ENCODE peak calls at places on chromosome 22, in six cellular contexts. One of them, this sample, is unnamed.

GRCh38 chr22:22924369-22925145 is 36.9 kb downstream of the IGLL5 start:
- DNase-seq in IMR-90: no peak
- DNase-seq in Peyer's patch: no peak
- DNase-seq in stomach: no peak
- DNase-seq in esophagus squamous epithelium: no peak
- DNase-seq in tibial artery: no peak
- DNase-seq in this sample: no peak

GRCh38 chr22:20237480-20238440 is 30.4 kb downstream of the RTN4R start:
- DNase-seq in IMR-90: no peak
- DNase-seq in Peyer's patch: peak; percentile 53
- DNase-seq in stomach: no peak
- DNase-seq in esophagus squamous epithelium: no peak
- DNase-seq in tibial artery: no peak
- DNase-seq in this sample: no peak

GRCh38 chr22:30832407-30832987 is 136.1 kb downstream of the MORC2 start:
- DNase-seq in IMR-90: no peak
- DNase-seq in Peyer's patch: peak; percentile 18
- DNase-seq in stomach: no peak
- DNase-seq in esophagus squamous epithelium: no peak
- DNase-seq in tibial artery: no peak
- DNase-seq in this sample: no peak

GRCh38 chr22:30870451-30871345 is 97.9 kb downstream of the MORC2 start:
- DNase-seq in IMR-90: no peak
- DNase-seq in Peyer's patch: peak; percentile 33
- DNase-seq in stomach: no peak
- DNase-seq in esophagus squamous epithelium: no peak
- DNase-seq in tibial artery: peak; percentile 13
- DNase-seq in this sample: no peak

GRCh38 chr22:23542933-23543332 is 37.2 kb downstream of the IGLL1 start:
- DNase-seq in IMR-90: peak; percentile 49
- DNase-seq in Peyer's patch: no peak
- DNase-seq in stomach: no peak
- DNase-seq in esophagus squamous epithelium: no peak
- DNase-seq in tibial artery: no peak
- DNase-seq in this sample: no peak

GRCh38 chr22:22242488-22242887 is 2.1 kb upstream of the VPREB1 start:
- DNase-seq in IMR-90: no peak
- DNase-seq in Peyer's patch: no peak
- DNase-seq in stomach: no peak
- DNase-seq in esophagus squamous epithelium: no peak
- DNase-seq in tibial artery: no peak
- DNase-seq in this sample: no peak

GRCh38 chr22:24060375-24060788 is 49.3 kb downstream of the CABIN1 start:
- DNase-seq in IMR-90: peak; percentile 96
- DNase-seq in Peyer's patch: no peak
- DNase-seq in stomach: peak; percentile 45
- DNase-seq in esophagus squamous epithelium: no peak
- DNase-seq in tibial artery: peak; percentile 76
- DNase-seq in this sample: no peak

GRCh38 chr22:38751422-38752346 is 4.1 kb downstream of the SUN2 start:
- DNase-seq in IMR-90: no peak
- DNase-seq in Peyer's patch: peak; percentile 95
- DNase-seq in stomach: peak; percentile 63
- DNase-seq in esophagus squamous epithelium: peak; percentile 41
- DNase-seq in tibial artery: peak; percentile 54
- DNase-seq in this sample: peak; percentile 59

GRCh38 chr22:17431179-17431578 is 61.9 kb downstream of the CECR2 start:
- DNase-seq in IMR-90: no peak
- DNase-seq in Peyer's patch: no peak
- DNase-seq in stomach: no peak
- DNase-seq in esophagus squamous epithelium: no peak
- DNase-seq in tibial artery: no peak
- DNase-seq in this sample: no peak

GRCh38 chr22:33354928-33355327 is 296.7 kb upstream of the SYN3 start:
- DNase-seq in IMR-90: peak; percentile 35
- DNase-seq in Peyer's patch: no peak
- DNase-seq in stomach: no peak
- DNase-seq in esophagus squamous epithelium: no peak
- DNase-seq in tibial artery: no peak
- DNase-seq in this sample: no peak

GRCh38 chr22:40421082-40421350 is 50.6 kb downstream of the SGSM3 start:
- DNase-seq in IMR-90: no peak
- DNase-seq in Peyer's patch: no peak
- DNase-seq in stomach: no peak
- DNase-seq in esophagus squamous epithelium: no peak
- DNase-seq in tibial artery: no peak
- DNase-seq in this sample: no peak

GRCh38 chr22:40417881-40418280 is 47.5 kb downstream of the SGSM3 start:
- DNase-seq in IMR-90: no peak
- DNase-seq in Peyer's patch: no peak
- DNase-seq in stomach: no peak
- DNase-seq in esophagus squamous epithelium: no peak
- DNase-seq in tibial artery: no peak
- DNase-seq in this sample: no peak

GRCh38 chr22:40420341-40421081 is 50.1 kb downstream of the SGSM3 start:
- DNase-seq in IMR-90: no peak
- DNase-seq in Peyer's patch: no peak
- DNase-seq in stomach: no peak
- DNase-seq in esophagus squamous epithelium: no peak
- DNase-seq in tibial artery: no peak
- DNase-seq in this sample: no peak

GRCh38 chr22:40418366-40419201 is 48.2 kb downstream of the SGSM3 start:
- DNase-seq in IMR-90: peak; percentile 56
- DNase-seq in Peyer's patch: no peak
- DNase-seq in stomach: no peak
- DNase-seq in esophagus squamous epithelium: no peak
- DNase-seq in tibial artery: no peak
- DNase-seq in this sample: no peak

DNA sequence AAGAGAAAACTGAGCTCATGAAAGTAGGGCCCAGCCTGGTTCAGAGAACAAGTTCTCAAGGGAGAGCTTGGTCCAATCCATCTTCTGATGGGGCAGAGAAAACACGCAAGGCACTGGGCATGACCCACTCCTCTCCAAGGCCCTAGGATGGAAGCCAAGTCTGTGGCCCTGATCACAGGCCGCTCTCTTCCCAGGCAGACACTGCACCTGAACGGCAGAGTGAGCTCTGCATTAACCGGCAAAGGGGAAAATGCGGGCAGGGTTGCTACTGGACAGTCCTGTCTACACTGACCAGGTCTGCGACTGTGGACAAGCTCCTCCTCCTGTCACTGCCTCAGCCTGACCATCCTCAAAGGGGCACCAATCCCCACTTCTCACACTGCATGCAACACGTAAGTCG is 49.3 kb downstream of the SGSM3 start:
- DNase-seq in IMR-90: no peak
- DNase-seq in Peyer's patch: no peak
- DNase-seq in stomach: no peak
- DNase-seq in esophagus squamous epithelium: no peak
- DNase-seq in tibial artery: no peak
- DNase-seq in this sample: no peak
- H3K4me1 ChIP-seq in IMR-90: peaks cover 5% of the 10 kb centered on the region
- H3K4me1 ChIP-seq in Peyer's patch: no peaks in the 10 kb centered on the region
- H3K4me1 ChIP-seq in stomach: peaks cover 18% of the 10 kb centered on the region
- H3K4me1 ChIP-seq in esophagus squamous epithelium: peaks cover 6% of the 10 kb centered on the region
- H3K4me1 ChIP-seq in tibial artery: peaks cover under 1% of the 10 kb centered on the region
- H3K4me1 ChIP-seq in this sample: no peaks in the 10 kb centered on the region

GRCh38 chr22:46224044-46224746 is 25.9 kb downstream of the CDPF1 start:
- DNase-seq in IMR-90: no peak
- DNase-seq in Peyer's patch: no peak
- DNase-seq in stomach: no peak
- DNase-seq in esophagus squamous epithelium: no peak
- DNase-seq in tibial artery: no peak
- DNase-seq in this sample: no peak

GRCh38 chr22:46220921-46221320 is 29.2 kb downstream of the CDPF1 start:
- DNase-seq in IMR-90: peak; percentile 13
- DNase-seq in Peyer's patch: no peak
- DNase-seq in stomach: no peak
- DNase-seq in esophagus squamous epithelium: no peak
- DNase-seq in tibial artery: no peak
- DNase-seq in this sample: no peak

GRCh38 chr22:46225631-46226030 is 24.5 kb downstream of the CDPF1 start:
- DNase-seq in IMR-90: no peak
- DNase-seq in Peyer's patch: no peak
- DNase-seq in stomach: no peak
- DNase-seq in esophagus squamous epithelium: no peak
- DNase-seq in tibial artery: no peak
- DNase-seq in this sample: no peak

GRCh38 chr22:46226577-46226976 is 23.5 kb downstream of the CDPF1 start:
- DNase-seq in IMR-90: no peak
- DNase-seq in Peyer's patch: no peak
- DNase-seq in stomach: no peak
- DNase-seq in esophagus squamous epithelium: no peak
- DNase-seq in tibial artery: no peak
- DNase-seq in this sample: no peak

DNA sequence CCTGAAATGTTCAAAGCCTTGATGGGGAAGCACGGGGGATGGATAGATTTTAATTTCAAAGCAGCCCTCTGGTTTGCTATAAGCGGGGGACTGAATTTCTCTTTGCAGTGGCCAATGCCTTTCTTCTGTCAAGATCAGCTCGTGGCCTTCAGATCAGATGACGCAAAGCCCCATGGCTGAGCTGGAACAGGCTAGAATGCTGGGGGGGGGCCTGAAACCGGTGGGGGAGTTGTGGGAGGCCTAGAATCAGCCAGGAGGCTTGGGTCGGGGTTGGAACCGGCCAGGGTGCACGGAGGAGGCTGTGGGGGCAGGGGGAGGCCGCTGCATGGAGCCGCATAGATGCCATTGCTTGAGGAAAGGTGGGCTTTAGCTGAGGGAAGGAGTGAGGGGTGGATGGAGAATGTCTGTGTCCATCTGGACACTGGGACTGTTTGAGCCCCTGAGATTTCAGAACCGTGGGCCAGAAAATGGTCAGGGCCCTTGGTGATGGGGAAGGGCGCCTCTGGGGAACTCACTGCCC is 25.3 kb downstream of the CDPF1 start:
- DNase-seq in IMR-90: no peak
- DNase-seq in Peyer's patch: no peak
- DNase-seq in stomach: no peak
- DNase-seq in esophagus squamous epithelium: no peak
- DNase-seq in tibial artery: no peak
- DNase-seq in this sample: no peak
- TF ChIP-seq CTCF in IMR-90: no peak
- TF ChIP-seq CTCF in Peyer's patch: no peak
- TF ChIP-seq CTCF in stomach: no peak
- TF ChIP-seq CTCF in esophagus squamous epithelium: no peak
- TF ChIP-seq CTCF in tibial artery: no peak
- TF ChIP-seq CTCF in this sample: no peak

DNA sequence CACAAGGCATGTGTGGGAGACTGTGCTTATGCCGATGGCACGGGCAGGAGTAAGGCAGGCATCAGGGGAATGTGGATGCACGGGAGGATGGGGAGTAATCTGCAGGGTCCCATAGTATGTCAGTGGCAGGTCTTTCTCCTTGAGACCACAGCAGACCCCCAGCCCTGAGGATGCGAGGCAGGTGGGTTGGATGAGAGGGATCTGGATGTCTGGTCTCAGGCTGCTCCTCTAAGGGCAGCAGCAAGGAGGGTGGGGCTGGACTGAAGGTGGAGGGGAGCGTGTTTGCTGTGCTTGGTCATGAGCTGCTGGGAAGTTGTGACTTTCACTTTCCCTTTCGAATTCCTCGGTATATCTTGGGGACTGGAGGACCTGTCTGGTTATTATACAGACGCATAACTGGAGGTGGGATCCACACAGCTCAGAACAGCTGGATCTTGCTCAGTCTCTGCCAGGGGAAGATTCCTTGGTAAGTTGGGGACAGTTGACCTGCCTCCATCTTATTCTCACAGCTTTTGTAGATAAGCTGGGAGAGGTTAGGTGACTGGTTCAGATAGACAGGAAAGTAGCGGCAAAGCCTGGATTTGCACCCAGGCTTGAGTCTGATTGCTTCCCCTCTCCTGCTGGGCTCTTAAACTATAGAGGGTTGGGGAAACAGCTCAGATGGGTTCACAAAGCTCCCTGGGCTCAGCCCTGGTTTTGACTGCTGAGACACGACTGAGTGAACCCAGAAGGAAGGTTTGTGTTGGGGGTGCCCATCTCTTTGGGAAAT is at the start of gene APOL1:
- DNase-seq in IMR-90: peak; percentile 43
- DNase-seq in Peyer's patch: peak; percentile 79
- DNase-seq in stomach: peak; percentile 63
- DNase-seq in esophagus squamous epithelium: no peak
- DNase-seq in tibial artery: no peak
- DNase-seq in this sample: peak; percentile 54
- H3K4me1 ChIP-seq in IMR-90: peaks cover 4% of the 10 kb centered on the region
- H3K4me1 ChIP-seq in Peyer's patch: peaks cover 33% of the 10 kb centered on the region
- H3K4me1 ChIP-seq in stomach: peaks cover 45% of the 10 kb centered on the region
- H3K4me1 ChIP-seq in esophagus squamous epithelium: peaks cover 24% of the 10 kb centered on the region
- H3K4me1 ChIP-seq in tibial artery: peaks cover 20% of the 10 kb centered on the region
- H3K4me1 ChIP-seq in this sample: peaks cover 8% of the 10 kb centered on the region

GRCh38 chr22:45154383-45154782 is 9.3 kb upstream of the NUP50 start:
- DNase-seq in IMR-90: peak; percentile 67
- DNase-seq in Peyer's patch: no peak
- DNase-seq in stomach: no peak
- DNase-seq in esophagus squamous epithelium: no peak
- DNase-seq in tibial artery: no peak
- DNase-seq in this sample: no peak

GRCh38 chr22:45159652-45160462 is 3.9 kb upstream of the NUP50 start:
- DNase-seq in IMR-90: peak; percentile 38
- DNase-seq in Peyer's patch: no peak
- DNase-seq in stomach: peak; percentile 74
- DNase-seq in esophagus squamous epithelium: no peak
- DNase-seq in tibial artery: no peak
- DNase-seq in this sample: no peak

GRCh38 chr22:45151503-45151902 is 12.2 kb upstream of the NUP50 start:
- DNase-seq in IMR-90: no peak
- DNase-seq in Peyer's patch: no peak
- DNase-seq in stomach: no peak
- DNase-seq in esophagus squamous epithelium: no peak
- DNase-seq in tibial artery: no peak
- DNase-seq in this sample: no peak

GRCh38 chr22:45157907-45158306 is 5.8 kb upstream of the NUP50 start:
- DNase-seq in IMR-90: no peak
- DNase-seq in Peyer's patch: no peak
- DNase-seq in stomach: no peak
- DNase-seq in esophagus squamous epithelium: no peak
- DNase-seq in tibial artery: no peak
- DNase-seq in this sample: no peak

DNA sequence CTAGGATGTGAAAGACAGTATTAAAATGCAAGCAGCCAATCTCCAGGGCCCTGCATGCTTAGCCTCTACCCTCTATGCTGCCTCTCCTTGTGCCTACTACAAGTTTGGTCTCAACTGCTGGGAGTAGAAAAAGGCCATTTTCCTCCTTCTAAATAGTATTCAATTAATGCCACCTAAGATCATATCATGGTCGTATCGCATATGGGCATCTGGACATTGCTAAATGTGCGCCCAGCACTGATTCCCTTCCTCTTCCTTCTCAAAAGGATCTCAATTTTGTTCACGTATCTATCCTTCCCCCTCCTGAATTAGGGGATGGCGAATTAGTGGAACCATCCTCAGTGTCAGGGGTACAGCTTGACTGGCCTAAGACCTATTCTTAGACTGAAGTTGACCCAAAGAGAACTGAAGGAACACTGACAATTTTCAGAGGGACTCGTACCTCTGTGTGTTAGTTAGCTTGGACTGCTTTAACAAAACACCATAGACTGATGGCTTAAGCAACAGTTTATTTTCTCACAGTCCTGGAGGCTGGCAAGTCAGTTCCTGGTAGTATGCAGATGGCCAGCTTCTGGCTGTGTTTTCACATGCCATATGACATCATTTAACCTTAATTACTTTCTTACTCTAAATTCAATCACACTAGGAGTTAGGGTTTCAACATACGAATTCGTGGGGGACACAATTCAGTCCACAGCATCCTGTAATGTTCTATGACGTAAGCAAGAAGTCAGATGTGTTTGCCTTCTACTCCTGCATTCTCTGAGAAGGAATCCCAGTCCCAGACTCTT is 8.5 kb upstream of the NUP50 start:
- DNase-seq in IMR-90: peak; percentile 72
- DNase-seq in Peyer's patch: no peak
- DNase-seq in stomach: no peak
- DNase-seq in esophagus squamous epithelium: no peak
- DNase-seq in tibial artery: no peak
- DNase-seq in this sample: no peak
- TF ChIP-seq CTCF in IMR-90: no peak
- TF ChIP-seq CTCF in Peyer's patch: no peak
- TF ChIP-seq CTCF in stomach: no peak
- TF ChIP-seq CTCF in esophagus squamous epithelium: no peak
- TF ChIP-seq CTCF in tibial artery: no peak
- TF ChIP-seq CTCF in this sample: no peak